ENCODE peak calls at places on chromosome 20, in six cellular contexts. B is NB4, T is PC-3, L is neural crest cell, Y is A549, V is fibroblast of the aortic adventitia. J is an unnamed sample.

GRCh38 chr20:40414843-40415615 is 274.0 kb downstream of the MAFB start:
- DNase-seq in V (no peak), L (no peak), B (no peak), T (peak; percentile 7), Y (no peak), J (peak; percentile 6)

GRCh38 chr20:35269055-35269781 is 8.7 kb downstream of the MMP24OS start:
- DNase-seq in L (peak; percentile 78), T (peak; percentile 67), Y (peak; percentile 76), B (peak; percentile 71), V (peak; percentile 64), J (peak; percentile 90)

GRCh38 chr20:60219984-60220540 is 261.8 kb downstream of the CDH26 start:
- DNase-seq in L (no peak), B (no peak), V (no peak), Y (no peak), T (no peak), J (no peak)

GRCh38 chr20:61630816-61631215 is 378.8 kb downstream of the CDH4 start:
- DNase-seq in V (no peak), L (no peak), T (no peak), Y (no peak), B (no peak), J (no peak)

GRCh38 chr20:62234346-62234745 is 4.0 kb upstream of the OSBPL2 start:
- DNase-seq in V (no peak), B (no peak), Y (no peak), T (no peak), L (no peak), J (no peak)

GRCh38 chr20:24951536-24952047 is 2.5 kb downstream of the CST7 start:
- DNase-seq in L (no peak), T (no peak), V (no peak), B (peak; percentile 81), Y (no peak), J (no peak)

GRCh38 chr20:33719277-33719988 is 677 bp downstream of the PXMP4 start:
- DNase-seq in V (peak; percentile 4), Y (no peak), B (no peak), L (no peak), T (no peak), J (no peak)

GRCh38 chr20:23161244-23161875 is 75.2 kb upstream of the CD93 start:
- DNase-seq in Y (no peak), T (no peak), L (no peak), B (peak; percentile 72), V (no peak), J (no peak)

GRCh38 chr20:56829788-56830385 is 200.8 kb downstream of the TFAP2C start:
- DNase-seq in B (no peak), T (peak; percentile 60), Y (no peak), L (no peak), V (no peak), J (no peak)

GRCh38 chr20:11368965-11369711 is 548.6 kb upstream of the BTBD3 start:
- DNase-seq in B (no peak), T (no peak), L (no peak), Y (no peak), V (no peak), J (no peak)

GRCh38 chr20:23629017-23629541 is 8.7 kb downstream of the CST3 start:
- DNase-seq in Y (peak; percentile 68), B (no peak), V (peak; percentile 92), L (no peak), T (peak; percentile 94), J (peak; percentile 28)

GRCh38 chr20:19288636-19289035 is 76.2 kb downstream of the SLC24A3 start:
- DNase-seq in B (no peak), L (no peak), Y (no peak), V (no peak), T (no peak), J (no peak)

GRCh38 chr20:38805502-38805957 is at the start of gene PPP1R16B:
- DNase-seq in V (no peak), B (peak; percentile 85), Y (peak; percentile 26), T (no peak), L (peak; percentile 54), J (peak; percentile 52)

GRCh38 chr20:8545212-8545611 is 413.1 kb downstream of the PLCB1 start:
- DNase-seq in V (peak; percentile 49), B (no peak), L (no peak), T (peak; percentile 31), Y (no peak), J (no peak)

GRCh38 chr20:6162239-6162638 is 39.4 kb upstream of the FERMT1 start:
- DNase-seq in B (no peak), T (no peak), L (no peak), V (peak; percentile 77), Y (no peak), J (no peak)

GRCh38 chr20:4153251-4153650 is 137.9 kb upstream of the RNF24 start:
- DNase-seq in V (no peak), Y (no peak), L (no peak), B (no peak), T (peak; percentile 70), J (peak; percentile 26)

GRCh38 chr20:63454729-63455567 is 17.5 kb downstream of the KCNQ2 start:
- DNase-seq in L (peak; percentile 30), V (no peak), B (no peak), T (no peak), Y (no peak), J (no peak)

GRCh38 chr20:6169251-6169650 is 46.4 kb upstream of the FERMT1 start:
- DNase-seq in Y (no peak), L (no peak), B (peak; percentile 41), V (peak; percentile 10), T (peak; percentile 49), J (no peak)

GRCh38 chr20:58088625-58089024 is 139.8 kb downstream of the ANKRD60 start:
- DNase-seq in B (no peak), Y (no peak), L (no peak), T (no peak), V (no peak), J (no peak)

GRCh38 chr20:50729925-50730764 is 1.2 kb upstream of the PARD6B start:
- DNase-seq in Y (no peak), V (peak; percentile 28), L (no peak), B (no peak), T (peak; percentile 37), J (peak; percentile 48)

GRCh38 chr20:63488331-63489251 is 10.3 kb downstream of the EEF1A2 start:
- DNase-seq in T (no peak), V (no peak), B (no peak), Y (no peak), L (no peak), J (no peak)

GRCh38 chr20:58731192-58731591 is 38.6 kb downstream of the NPEPL1 start:
- DNase-seq in V (no peak), L (no peak), Y (no peak), T (no peak), B (no peak), J (no peak)

GRCh38 chr20:14696937-14697336 is 359.5 kb upstream of the FLRT3 start:
- DNase-seq in B (no peak), L (no peak), T (no peak), V (no peak), Y (no peak), J (no peak)

GRCh38 chr20:13271098-13271497 is 50.0 kb downstream of the ISM1 start:
- DNase-seq in T (no peak), Y (no peak), B (no peak), L (no peak), V (no peak), J (no peak)

GRCh38 chr20:62212309-62212708 is 7.8 kb downstream of the HRH3 start:
- DNase-seq in L (no peak), T (no peak), V (no peak), Y (no peak), B (no peak), J (no peak)

GRCh38 chr20:31877684-31878083 is 7.2 kb downstream of the TTLL9 start:
- DNase-seq in V (no peak), T (no peak), Y (no peak), B (no peak), L (no peak), J (no peak)

GRCh38 chr20:31881945-31882344 is 11.5 kb downstream of the TTLL9 start:
- DNase-seq in T (no peak), L (no peak), Y (no peak), B (no peak), V (no peak), J (no peak)

GRCh38 chr20:31883829-31884228 is 13.4 kb downstream of the TTLL9 start:
- DNase-seq in Y (no peak), V (no peak), L (no peak), B (no peak), T (no peak), J (no peak)

DNA sequence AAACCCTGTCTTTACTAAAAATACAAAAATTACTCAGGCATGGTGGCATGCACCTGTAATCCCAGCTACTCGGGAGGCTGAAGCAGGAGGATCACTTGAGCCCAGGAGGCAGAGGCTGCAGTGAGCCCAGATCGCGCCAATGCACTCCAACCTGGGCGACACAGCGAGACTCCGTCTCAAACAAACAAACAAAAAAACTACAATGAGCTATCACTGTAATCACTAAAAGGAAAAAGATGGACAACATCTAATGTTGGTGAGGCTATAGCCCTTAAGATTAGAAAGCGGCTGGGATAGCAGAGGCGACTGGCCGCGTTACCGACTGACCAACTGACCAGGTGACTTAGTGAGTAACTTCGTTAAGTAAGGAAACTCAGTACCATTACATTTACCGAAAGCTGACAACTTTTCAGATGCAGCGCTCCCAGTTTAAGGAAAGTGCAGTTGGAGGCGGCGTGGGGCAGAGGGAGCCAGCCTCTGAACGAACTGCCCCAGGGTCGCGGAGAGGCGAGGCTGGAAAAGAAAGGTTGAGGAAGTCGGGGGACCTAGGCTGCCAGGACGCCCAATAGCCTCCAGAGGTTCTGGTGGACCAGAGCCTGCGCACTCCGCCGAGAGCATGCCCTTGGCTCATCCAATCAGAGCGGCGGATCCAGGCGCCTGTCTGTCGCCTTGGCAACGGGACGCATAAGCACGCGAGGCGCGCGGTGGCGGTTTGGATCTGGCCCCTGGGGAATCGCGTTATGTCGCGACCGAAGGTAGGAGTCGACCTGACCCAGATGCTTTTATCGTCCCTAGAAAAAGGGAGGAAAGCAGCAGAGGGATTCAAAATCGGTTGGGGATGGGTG is 8.9 kb downstream of the TTLL9 start:
- DNase-seq in Y (peak; percentile 98), B (peak; percentile 96), L (peak; percentile 97), T (peak; percentile 94), V (peak; percentile 92), J (peak; percentile 95)
- TF ChIP-seq CTCF in Y (no peak), B (no peak), L (no peak), T (no peak), V (peak; percentile 9), J (no peak)

GRCh38 chr20:41604002-41604401 is 14.2 kb downstream of the CHD6 start:
- DNase-seq in B (no peak), V (no peak), T (no peak), L (no peak), Y (no peak), J (no peak)
- TF ChIP-seq CTCF in B (no peak), V (peak; percentile 23), T (peak; percentile 41), L (no peak), Y (peak; percentile 8), J (no peak)

GRCh38 chr20:44268802-44269201 is 21.7 kb downstream of the GDAP1L1 start:
- DNase-seq in Y (no peak), V (no peak), B (no peak), T (no peak), L (no peak), J (no peak)

GRCh38 chr20:44274303-44275017 is 27.4 kb downstream of the GDAP1L1 start:
- DNase-seq in V (no peak), B (no peak), L (no peak), Y (no peak), T (no peak), J (no peak)

GRCh38 chr20:44273231-44274215 is 26.4 kb downstream of the GDAP1L1 start:
- DNase-seq in Y (no peak), V (no peak), L (no peak), B (no peak), T (no peak), J (no peak)

GRCh38 chr20:44271915-44272663 is 25.0 kb downstream of the GDAP1L1 start:
- DNase-seq in L (no peak), B (peak; percentile 22), T (no peak), Y (no peak), V (no peak), J (no peak)
- TF ChIP-seq CTCF in L (peak; percentile 24), B (peak; percentile 58), T (peak; percentile 56), Y (peak; percentile 12), V (no peak), J (no peak)

GRCh38 chr20:46879386-46879785 is 15.3 kb upstream of the EYA2 start:
- DNase-seq in B (no peak), V (no peak), L (no peak), Y (no peak), T (no peak), J (no peak)
- TF ChIP-seq CTCF in B (no peak), V (no peak), L (no peak), Y (no peak), T (no peak), J (no peak)

J was measured in Calu3.